ENCODE peak calls at places on chromosomes 7 and 10, in ten cellular contexts. G is activated naive CD4-positive, alpha-beta T cell treated with anti-CD3 and anti-CD28 coated beads, Interleukin-2, amount 10 ng/mL, durations not matched to agents 7 days and 5 days; P is H54; C is stimulated activated CD4-positive, alpha-beta T cell treated with anti-CD3 and anti-CD28 coated beads, Interleukin-12 subunit alpha, Interleukin-12 subunit beta, amount 100 ng/mL, for 4 hours; I is activated CD4-positive, alpha-beta T cell treated with anti-CD3 and anti-CD28 coated beads, Interleukin-2, amount 50 U/mL, for 1 hour; V is astrocyte of the cerebellum; M is Right ventricle myocardium superior; N is stimulated activated CD8-positive, alpha-beta memory T cell treated with anti-CD3 and anti-CD28 coated beads, Interleukin-12 subunit alpha, Interleukin-12 subunit beta, amount 100 ng/mL, for 1 hour; Z is NCI-H1417; X is psoas muscle. A is an unnamed sample.

GRCh38 chr7:27133409-27134157 is 3.0 kb upstream of the HOXA4 start:
- DNase-seq in G (no peak), P (no peak), C (no peak), I (no peak), V (no peak), M (no peak), N (no peak), Z (no peak), X (no peak), A (no peak)

GRCh38 chr10:123150986-123151738 is 3.0 kb upstream of the BUB3 start:
- DNase-seq in G (peak), P (no peak), C (no peak), I (peak), V (no peak), M (peak), N (no peak), Z (no peak), X (peak), A (no peak)

GRCh38 chr7:119270045-119270464 is 1002.9 kb upstream of the KCND2 start:
- DNase-seq in G (peak), P (peak), C (no peak), I (no peak), V (peak), M (peak), N (no peak), Z (peak), X (peak), A (peak)

GRCh38 chr10:32131388-32131787 is 75.2 kb upstream of the KIF5B start:
- DNase-seq in G (no peak), P (no peak), C (no peak), I (no peak), V (no peak), M (no peak), N (no peak), Z (no peak), X (no peak), A (no peak)

GRCh38 chr10:103781329-103782061 is 73.9 kb downstream of the SH3PXD2A start:
- DNase-seq in G (no peak), P (peak), C (no peak), I (no peak), V (peak), M (no peak), N (no peak), Z (no peak), X (peak), A (no peak)

GRCh38 chr7:5452937-5453540 is 29.4 kb upstream of the TNRC18 start:
- DNase-seq in G (no peak), P (peak), C (no peak), I (no peak), V (peak), M (peak), N (no peak), Z (no peak), X (no peak), A (no peak)

GRCh38 chr7:37182011-37182478 is 266.6 kb downstream of the ELMO1 start:
- DNase-seq in G (peak), P (peak), C (peak), I (peak), V (peak), M (peak), N (peak), Z (peak), X (peak), A (peak)

GRCh38 chr10:35058134-35058533 is 32.0 kb downstream of the CUL2 start:
- DNase-seq in G (no peak), P (peak), C (no peak), I (no peak), V (peak), M (no peak), N (no peak), Z (no peak), X (no peak), A (no peak)

GRCh38 chr7:22952306-22953011 is 61.5 kb downstream of the HYCC1 start:
- DNase-seq in G (no peak), P (no peak), C (no peak), I (no peak), V (no peak), M (no peak), N (no peak), Z (no peak), X (no peak), A (no peak)

GRCh38 chr7:55198634-55199366 is 166.3 kb upstream of the LANCL2 start:
- DNase-seq in G (no peak), P (no peak), C (no peak), I (no peak), V (no peak), M (no peak), N (no peak), Z (no peak), X (no peak), A (no peak)

GRCh38 chr10:78176320-78177012 is 142.8 kb downstream of the RPS24 start:
- DNase-seq in G (no peak), P (no peak), C (no peak), I (no peak), V (no peak), M (no peak), N (no peak), Z (no peak), X (no peak), A (peak)

GRCh38 chr7:375901-376305 is 85.9 kb downstream of the FOXL3 start:
- DNase-seq in G (no peak), P (no peak), C (no peak), I (no peak), V (no peak), M (peak), N (no peak), Z (no peak), X (no peak), A (no peak)

GRCh38 chr10:67602268-67602950 is 93.6 kb downstream of the CTNNA3 start:
- DNase-seq in G (no peak), P (peak), C (no peak), I (no peak), V (peak), M (no peak), N (no peak), Z (no peak), X (no peak), A (no peak)

GRCh38 chr7:23018747-23019146 is 4.8 kb upstream of the HYCC1 start:
- DNase-seq in G (no peak), P (no peak), C (no peak), I (no peak), V (no peak), M (no peak), N (no peak), Z (no peak), X (no peak), A (no peak)

GRCh38 chr7:129778770-129779601 is 167.5 kb downstream of the NRF1 start:
- DNase-seq in G (no peak), P (no peak), C (no peak), I (no peak), V (no peak), M (no peak), N (no peak), Z (peak), X (no peak), A (no peak)

GRCh38 chr7:74051193-74051592 is 23.2 kb downstream of the ELN start:
- DNase-seq in G (no peak), P (no peak), C (no peak), I (no peak), V (no peak), M (no peak), N (no peak), Z (no peak), X (peak), A (no peak)

GRCh38 chr10:113300628-113301027 is 252.2 kb upstream of the HABP2 start:
- DNase-seq in G (no peak), P (no peak), C (no peak), I (no peak), V (no peak), M (no peak), N (no peak), Z (no peak), X (no peak), A (no peak)

GRCh38 chr10:124290095-124290795 is 128.5 kb downstream of the OAT start:
- DNase-seq in G (no peak), P (no peak), C (no peak), I (no peak), V (peak), M (peak), N (no peak), Z (no peak), X (peak), A (no peak)

GRCh38 chr10:6833458-6834011 is 253.5 kb upstream of the PRKCQ start:
- DNase-seq in G (no peak), P (no peak), C (no peak), I (no peak), V (no peak), M (no peak), N (no peak), Z (no peak), X (no peak), A (no peak)

GRCh38 chr7:139777948-139778841 is at the start of gene HIPK2:
- DNase-seq in G (peak), P (peak), C (peak), I (peak), V (no peak), M (peak), N (peak), Z (peak), X (peak), A (peak)

GRCh38 chr10:119933179-119933578 is 40.6 kb downstream of the SEC23IP start:
- DNase-seq in G (no peak), P (no peak), C (no peak), I (no peak), V (peak), M (no peak), N (no peak), Z (peak), X (no peak), A (no peak)

GRCh38 chr10:17273403-17273802 is 45.4 kb downstream of the VIM start:
- DNase-seq in G (no peak), P (peak), C (no peak), I (no peak), V (no peak), M (no peak), N (no peak), Z (no peak), X (no peak), A (no peak)

GRCh38 chr10:20855398-20856038 is 41.6 kb downstream of the NEBL start:
- DNase-seq in G (no peak), P (no peak), C (no peak), I (no peak), V (peak), M (no peak), N (no peak), Z (no peak), X (no peak), A (no peak)

GRCh38 chr7:106568680-106569499 is 92.1 kb downstream of the CCDC71L start:
- DNase-seq in G (no peak), P (no peak), C (no peak), I (no peak), V (no peak), M (no peak), N (no peak), Z (no peak), X (no peak), A (no peak)

GRCh38 chr10:84076047-84076388 is 63.3 kb upstream of the GHITM start:
- DNase-seq in G (no peak), P (peak), C (no peak), I (no peak), V (peak), M (no peak), N (no peak), Z (no peak), X (no peak), A (no peak)

GRCh38 chr10:108957681-108958080 is 965.6 kb downstream of the XPNPEP1 start:
- DNase-seq in G (no peak), P (no peak), C (no peak), I (no peak), V (no peak), M (no peak), N (no peak), Z (no peak), X (no peak), A (no peak)

GRCh38 chr10:74097776-74098175 is 52.9 kb downstream of the AP3M1 start:
- DNase-seq in G (no peak), P (no peak), C (no peak), I (no peak), V (no peak), M (no peak), N (no peak), Z (no peak), X (no peak), A (no peak)